ENCODE peak calls at places on chromosomes 12 and 14, in seven cellular contexts. One of them, this sample, is unnamed.
A peak's percentile ranks its signal among the peaks of the same experiment; 100 is the strongest.

GRCh38 chr12:22700126-22700525 is 75.2 kb downstream of the ETNK1 start:
- DNase-seq in psoas muscle: no peak
- DNase-seq in left lung: no peak
- DNase-seq in body of pancreas: no peak
- DNase-seq in lower lobe of right lung: no peak
- DNase-seq in upper lobe of right lung: no peak
- DNase-seq in CD4-positive, alpha-beta memory T cell: no peak
- DNase-seq in this sample: no peak

GRCh38 chr12:66548338-66549049 is 130.4 kb downstream of the GRIP1 start:
- DNase-seq in psoas muscle: no peak
- DNase-seq in left lung: no peak
- DNase-seq in body of pancreas: no peak
- DNase-seq in lower lobe of right lung: no peak
- DNase-seq in upper lobe of right lung: no peak
- DNase-seq in CD4-positive, alpha-beta memory T cell: no peak
- DNase-seq in this sample: no peak

GRCh38 chr12:30598889-30599288 is 96.8 kb downstream of the IPO8 start:
- DNase-seq in psoas muscle: no peak
- DNase-seq in left lung: no peak
- DNase-seq in body of pancreas: no peak
- DNase-seq in lower lobe of right lung: no peak
- DNase-seq in upper lobe of right lung: no peak
- DNase-seq in CD4-positive, alpha-beta memory T cell: no peak
- DNase-seq in this sample: no peak

GRCh38 chr14:69571879-69572633 is 2.6 kb downstream of the CCDC177 start:
- DNase-seq in psoas muscle: no peak
- DNase-seq in left lung: no peak
- DNase-seq in body of pancreas: peak; percentile 39
- DNase-seq in lower lobe of right lung: peak; percentile 51
- DNase-seq in upper lobe of right lung: no peak
- DNase-seq in CD4-positive, alpha-beta memory T cell: no peak
- DNase-seq in this sample: no peak

GRCh38 chr14:105526781-105527380 is 498 bp downstream of the TMEM121 start:
- DNase-seq in psoas muscle: peak; percentile 54
- DNase-seq in left lung: peak; percentile 31
- DNase-seq in body of pancreas: peak; percentile 39
- DNase-seq in lower lobe of right lung: no peak
- DNase-seq in upper lobe of right lung: peak; percentile 64
- DNase-seq in CD4-positive, alpha-beta memory T cell: no peak
- DNase-seq in this sample: peak; percentile 82

GRCh38 chr14:97458302-97459137 is 661.3 kb downstream of the VRK1 start:
- DNase-seq in psoas muscle: peak; percentile 52
- DNase-seq in left lung: no peak
- DNase-seq in body of pancreas: peak; percentile 38
- DNase-seq in lower lobe of right lung: peak; percentile 56
- DNase-seq in upper lobe of right lung: no peak
- DNase-seq in CD4-positive, alpha-beta memory T cell: peak; percentile 82
- DNase-seq in this sample: peak; percentile 90

GRCh38 chr12:109764123-109764522 is 50.5 kb downstream of the FAM222A start:
- DNase-seq in psoas muscle: no peak
- DNase-seq in left lung: no peak
- DNase-seq in body of pancreas: no peak
- DNase-seq in lower lobe of right lung: peak; percentile 5
- DNase-seq in upper lobe of right lung: no peak
- DNase-seq in CD4-positive, alpha-beta memory T cell: no peak
- DNase-seq in this sample: no peak

GRCh38 chr14:36723551-36723950 is 61.9 kb downstream of the PAX9 start:
- DNase-seq in psoas muscle: no peak
- DNase-seq in left lung: no peak
- DNase-seq in body of pancreas: no peak
- DNase-seq in lower lobe of right lung: no peak
- DNase-seq in upper lobe of right lung: no peak
- DNase-seq in CD4-positive, alpha-beta memory T cell: no peak
- DNase-seq in this sample: no peak

GRCh38 chr12:21819236-21819635 is 44.7 kb upstream of the KCNJ8 start:
- DNase-seq in psoas muscle: no peak
- DNase-seq in left lung: no peak
- DNase-seq in body of pancreas: no peak
- DNase-seq in lower lobe of right lung: no peak
- DNase-seq in upper lobe of right lung: no peak
- DNase-seq in CD4-positive, alpha-beta memory T cell: no peak
- DNase-seq in this sample: no peak

GRCh38 chr12:7747196-7747595 is at the start of gene CLEC4C:
- DNase-seq in psoas muscle: no peak
- DNase-seq in left lung: no peak
- DNase-seq in body of pancreas: no peak
- DNase-seq in lower lobe of right lung: no peak
- DNase-seq in upper lobe of right lung: no peak
- DNase-seq in CD4-positive, alpha-beta memory T cell: no peak
- DNase-seq in this sample: no peak

GRCh38 chr12:103596981-103597380 is 9.9 kb downstream of the STAB2 start:
- DNase-seq in psoas muscle: no peak
- DNase-seq in left lung: no peak
- DNase-seq in body of pancreas: no peak
- DNase-seq in lower lobe of right lung: no peak
- DNase-seq in upper lobe of right lung: no peak
- DNase-seq in CD4-positive, alpha-beta memory T cell: no peak
- DNase-seq in this sample: no peak

GRCh38 chr14:33657478-33657877 is 293.4 kb downstream of the EGLN3 start:
- DNase-seq in psoas muscle: no peak
- DNase-seq in left lung: no peak
- DNase-seq in body of pancreas: no peak
- DNase-seq in lower lobe of right lung: no peak
- DNase-seq in upper lobe of right lung: no peak
- DNase-seq in CD4-positive, alpha-beta memory T cell: no peak
- DNase-seq in this sample: no peak

GRCh38 chr12:2017724-2018337 is 13.6 kb upstream of the DCP1B start:
- DNase-seq in psoas muscle: no peak
- DNase-seq in left lung: no peak
- DNase-seq in body of pancreas: no peak
- DNase-seq in lower lobe of right lung: no peak
- DNase-seq in upper lobe of right lung: no peak
- DNase-seq in CD4-positive, alpha-beta memory T cell: no peak
- DNase-seq in this sample: no peak

GRCh38 chr14:106174206-106174605 is 647.8 kb downstream of the TMEM121 start:
- DNase-seq in psoas muscle: no peak
- DNase-seq in left lung: no peak
- DNase-seq in body of pancreas: no peak
- DNase-seq in lower lobe of right lung: no peak
- DNase-seq in upper lobe of right lung: no peak
- DNase-seq in CD4-positive, alpha-beta memory T cell: peak; percentile 80
- DNase-seq in this sample: peak; percentile 62

GRCh38 chr12:110725267-110725666 is 17.4 kb downstream of the PPP1CC start:
- DNase-seq in psoas muscle: no peak
- DNase-seq in left lung: no peak
- DNase-seq in body of pancreas: no peak
- DNase-seq in lower lobe of right lung: no peak
- DNase-seq in upper lobe of right lung: no peak
- DNase-seq in CD4-positive, alpha-beta memory T cell: no peak
- DNase-seq in this sample: no peak

GRCh38 chr14:94445003-94445402 is 7.6 kb downstream of the SERPINA11 start:
- DNase-seq in psoas muscle: no peak
- DNase-seq in left lung: no peak
- DNase-seq in body of pancreas: no peak
- DNase-seq in lower lobe of right lung: no peak
- DNase-seq in upper lobe of right lung: no peak
- DNase-seq in CD4-positive, alpha-beta memory T cell: no peak
- DNase-seq in this sample: no peak

DNA sequence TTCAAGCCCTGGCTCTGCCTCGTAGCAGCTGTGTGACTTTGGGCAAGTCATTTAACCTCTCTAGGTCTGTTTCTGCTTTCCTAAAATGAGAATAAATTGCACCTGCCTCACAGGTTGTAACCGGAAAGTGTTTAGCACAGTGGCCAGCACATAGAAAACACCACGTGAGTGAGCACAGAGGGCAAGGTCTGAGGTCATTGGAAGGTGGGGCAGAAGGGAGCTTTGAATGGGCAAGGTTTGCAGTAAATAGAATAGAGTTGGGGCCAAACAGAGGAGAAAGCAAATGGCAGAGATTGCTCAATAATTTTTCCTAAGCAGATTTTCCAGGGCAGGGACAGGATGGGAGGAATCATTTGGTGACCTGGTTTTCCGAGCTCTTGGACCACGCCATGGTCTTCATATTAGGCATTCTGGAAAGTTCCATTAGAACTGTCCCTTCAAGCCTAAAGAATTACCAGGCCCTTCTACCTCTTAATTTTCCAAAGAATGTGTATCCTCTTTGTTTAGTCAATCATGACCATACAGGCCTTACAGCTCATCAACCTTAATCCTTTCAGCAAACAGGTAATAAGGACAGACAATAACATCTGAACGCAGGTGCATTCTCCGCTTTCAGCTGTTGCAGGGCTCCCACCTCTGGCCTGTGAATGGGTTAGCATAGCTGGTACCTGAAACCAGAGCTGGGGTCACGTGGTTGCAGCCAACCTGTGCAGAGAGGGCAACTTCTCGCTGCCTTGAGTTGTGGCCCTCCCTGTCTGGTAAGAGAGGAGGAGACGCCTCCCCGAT is 53.8 kb downstream of the VWF start:
- DNase-seq in psoas muscle: no peak
- DNase-seq in left lung: no peak
- DNase-seq in body of pancreas: no peak
- DNase-seq in lower lobe of right lung: no peak
- DNase-seq in upper lobe of right lung: no peak
- DNase-seq in CD4-positive, alpha-beta memory T cell: no peak
- DNase-seq in this sample: no peak
- H3K4me1 ChIP-seq in psoas muscle: peaks cover 4% of the 10 kb centered on the region
- H3K4me1 ChIP-seq in left lung: peaks cover 47% of the 10 kb centered on the region
- H3K4me1 ChIP-seq in body of pancreas: no peaks in the 10 kb centered on the region
- H3K4me1 ChIP-seq in lower lobe of right lung: peaks cover 69% of the 10 kb centered on the region
- H3K4me1 ChIP-seq in upper lobe of right lung: peaks cover 40% of the 10 kb centered on the region
- H3K4me1 ChIP-seq in CD4-positive, alpha-beta memory T cell: peaks cover 27% of the 10 kb centered on the region
- H3K4me1 ChIP-seq in this sample: peaks cover 17% of the 10 kb centered on the region

GRCh38 chr14:24312736-24313507 is 1.6 kb downstream of the LTB4R start:
- DNase-seq in psoas muscle: peak; percentile 53
- DNase-seq in left lung: peak; percentile 72
- DNase-seq in body of pancreas: no peak
- DNase-seq in lower lobe of right lung: peak; percentile 62
- DNase-seq in upper lobe of right lung: no peak
- DNase-seq in CD4-positive, alpha-beta memory T cell: peak; percentile 53
- DNase-seq in this sample: peak; percentile 86
- H3K4me1 ChIP-seq in psoas muscle: peaks cover 13% of the 10 kb centered on the region
- H3K4me1 ChIP-seq in left lung: peaks cover 100% of the 10 kb centered on the region
- H3K4me1 ChIP-seq in body of pancreas: peaks cover 52% of the 10 kb centered on the region
- H3K4me1 ChIP-seq in lower lobe of right lung: peaks cover 86% of the 10 kb centered on the region
- H3K4me1 ChIP-seq in upper lobe of right lung: peaks cover 81% of the 10 kb centered on the region
- H3K4me1 ChIP-seq in CD4-positive, alpha-beta memory T cell: peaks cover 68% of the 10 kb centered on the region
- H3K4me1 ChIP-seq in this sample: peaks cover 73% of the 10 kb centered on the region

GRCh38 chr12:51976376-51977160 is 25.1 kb downstream of the ACVR1B start:
- DNase-seq in psoas muscle: no peak
- DNase-seq in left lung: no peak
- DNase-seq in body of pancreas: peak; percentile 41
- DNase-seq in lower lobe of right lung: no peak
- DNase-seq in upper lobe of right lung: no peak
- DNase-seq in CD4-positive, alpha-beta memory T cell: no peak
- DNase-seq in this sample: no peak

GRCh38 chr12:51974646-51975045 is 23.1 kb downstream of the ACVR1B start:
- DNase-seq in psoas muscle: no peak
- DNase-seq in left lung: no peak
- DNase-seq in body of pancreas: no peak
- DNase-seq in lower lobe of right lung: no peak
- DNase-seq in upper lobe of right lung: no peak
- DNase-seq in CD4-positive, alpha-beta memory T cell: no peak
- DNase-seq in this sample: no peak

GRCh38 chr12:51977320-51977753 is 25.8 kb downstream of the ACVR1B start:
- DNase-seq in psoas muscle: no peak
- DNase-seq in left lung: peak; percentile 56
- DNase-seq in body of pancreas: no peak
- DNase-seq in lower lobe of right lung: no peak
- DNase-seq in upper lobe of right lung: no peak
- DNase-seq in CD4-positive, alpha-beta memory T cell: no peak
- DNase-seq in this sample: no peak

GRCh38 chr12:51973560-51973959 is 22.1 kb downstream of the ACVR1B start:
- DNase-seq in psoas muscle: no peak
- DNase-seq in left lung: no peak
- DNase-seq in body of pancreas: no peak
- DNase-seq in lower lobe of right lung: no peak
- DNase-seq in upper lobe of right lung: no peak
- DNase-seq in CD4-positive, alpha-beta memory T cell: no peak
- DNase-seq in this sample: no peak

DNA sequence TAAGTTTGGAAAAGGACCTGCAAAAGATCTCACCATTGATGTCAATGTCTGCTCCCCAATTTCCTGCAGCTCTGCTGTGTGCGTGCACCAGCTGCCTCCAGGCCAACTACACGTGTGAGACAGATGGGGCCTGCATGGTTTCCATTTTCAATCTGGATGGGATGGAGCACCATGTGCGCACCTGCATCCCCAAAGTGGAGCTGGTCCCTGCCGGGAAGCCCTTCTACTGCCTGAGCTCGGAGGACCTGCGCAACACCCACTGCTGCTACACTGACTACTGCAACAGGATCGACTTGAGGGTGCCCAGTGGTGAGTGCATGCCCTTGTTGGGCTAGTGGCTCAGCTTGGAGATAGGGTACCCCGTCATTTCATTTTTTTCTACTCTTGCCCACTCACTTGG is 23.7 kb downstream of the ACVR1B start:
- DNase-seq in psoas muscle: no peak
- DNase-seq in left lung: no peak
- DNase-seq in body of pancreas: no peak
- DNase-seq in lower lobe of right lung: no peak
- DNase-seq in upper lobe of right lung: no peak
- DNase-seq in CD4-positive, alpha-beta memory T cell: no peak
- DNase-seq in this sample: no peak
- H3K4me1 ChIP-seq in psoas muscle: peaks cover 41% of the 10 kb centered on the region
- H3K4me1 ChIP-seq in left lung: peaks cover 91% of the 10 kb centered on the region
- H3K4me1 ChIP-seq in body of pancreas: peaks cover 88% of the 10 kb centered on the region
- H3K4me1 ChIP-seq in lower lobe of right lung: peaks cover 83% of the 10 kb centered on the region
- H3K4me1 ChIP-seq in upper lobe of right lung: peaks cover 72% of the 10 kb centered on the region
- H3K4me1 ChIP-seq in CD4-positive, alpha-beta memory T cell: peaks cover 61% of the 10 kb centered on the region
- H3K4me1 ChIP-seq in this sample: peaks cover 87% of the 10 kb centered on the region

GRCh38 chr14:68141531-68142088 is 322.0 kb downstream of the RAD51B start:
- DNase-seq in psoas muscle: no peak
- DNase-seq in left lung: no peak
- DNase-seq in body of pancreas: no peak
- DNase-seq in lower lobe of right lung: no peak
- DNase-seq in upper lobe of right lung: no peak
- DNase-seq in CD4-positive, alpha-beta memory T cell: no peak
- DNase-seq in this sample: no peak

GRCh38 chr14:68140801-68141200 is 321.2 kb downstream of the RAD51B start:
- DNase-seq in psoas muscle: no peak
- DNase-seq in left lung: no peak
- DNase-seq in body of pancreas: no peak
- DNase-seq in lower lobe of right lung: no peak
- DNase-seq in upper lobe of right lung: no peak
- DNase-seq in CD4-positive, alpha-beta memory T cell: no peak
- DNase-seq in this sample: no peak

GRCh38 chr14:68137704-68138619 is 318.4 kb downstream of the RAD51B start:
- DNase-seq in psoas muscle: peak; percentile 69
- DNase-seq in left lung: no peak
- DNase-seq in body of pancreas: peak; percentile 30
- DNase-seq in lower lobe of right lung: no peak
- DNase-seq in upper lobe of right lung: no peak
- DNase-seq in CD4-positive, alpha-beta memory T cell: no peak
- DNase-seq in this sample: no peak

GRCh38 chr14:68140111-68140741 is 320.6 kb downstream of the RAD51B start:
- DNase-seq in psoas muscle: no peak
- DNase-seq in left lung: no peak
- DNase-seq in body of pancreas: peak; percentile 56
- DNase-seq in lower lobe of right lung: no peak
- DNase-seq in upper lobe of right lung: no peak
- DNase-seq in CD4-positive, alpha-beta memory T cell: no peak
- DNase-seq in this sample: no peak

GRCh38 chr14:68139466-68140110 is 320.0 kb downstream of the RAD51B start:
- DNase-seq in psoas muscle: no peak
- DNase-seq in left lung: no peak
- DNase-seq in body of pancreas: no peak
- DNase-seq in lower lobe of right lung: no peak
- DNase-seq in upper lobe of right lung: no peak
- DNase-seq in CD4-positive, alpha-beta memory T cell: no peak
- DNase-seq in this sample: no peak
- H3K4me1 ChIP-seq in psoas muscle: peaks cover 66% of the 10 kb centered on the region
- H3K4me1 ChIP-seq in left lung: peaks cover 31% of the 10 kb centered on the region
- H3K4me1 ChIP-seq in body of pancreas: peaks cover 69% of the 10 kb centered on the region
- H3K4me1 ChIP-seq in lower lobe of right lung: peaks cover 41% of the 10 kb centered on the region
- H3K4me1 ChIP-seq in upper lobe of right lung: peaks cover 29% of the 10 kb centered on the region
- H3K4me1 ChIP-seq in CD4-positive, alpha-beta memory T cell: peaks cover 20% of the 10 kb centered on the region
- H3K4me1 ChIP-seq in this sample: peaks cover 20% of the 10 kb centered on the region

This sample was measured in spleen.